ENCODE peak calls at places on chromosomes 13 and 19, in four cellular contexts. Y is left ventricle myocardium inferior; V is HFF-Myc; G is CD8-positive, alpha-beta T cell. Q is an unnamed sample.
A peak's percentile ranks its signal among the peaks of the same experiment; 100 is the strongest.

GRCh38 chr19:24033962-24034342 is 53.0 kb upstream of the ZNF254 start:
- DNase-seq in V (peak; percentile 12), Y (peak; percentile 30), G (peak; percentile 11), Q (peak; percentile 9)

GRCh38 chr13:33510350-33510749 is 224.8 kb upstream of the STARD13 start:
- DNase-seq in G (no peak), V (no peak), Y (no peak), Q (no peak)

GRCh38 chr13:92589955-92590354 is 636.7 kb upstream of the GPC6 start:
- DNase-seq in Y (no peak), V (no peak), G (no peak), Q (no peak)

GRCh38 chr19:2282062-2282861 is at the start of gene PEAK3:
- DNase-seq in G (peak; percentile 36), V (no peak), Y (peak; percentile 87), Q (no peak)

GRCh38 chr13:97346561-97347254 is 87.3 kb upstream of the RAP2A start:
- DNase-seq in V (no peak), G (no peak), Y (no peak), Q (no peak)

GRCh38 chr19:8654591-8655339 is 24.3 kb downstream of the NFILZ start:
- DNase-seq in V (no peak), Y (peak; percentile 41), G (peak; percentile 66), Q (no peak)

GRCh38 chr19:29326849-29327840 is 114.2 kb upstream of the UQCRFS1 start:
- DNase-seq in V (no peak), G (no peak), Y (no peak), Q (no peak)

GRCh38 chr13:79398915-79399314 is 7.1 kb downstream of the RBM26 start:
- DNase-seq in G (no peak), V (no peak), Y (no peak), Q (no peak)

GRCh38 chr19:591099-591958 is 1.6 kb downstream of the HCN2 start:
- DNase-seq in V (no peak), G (no peak), Y (no peak), Q (no peak)

GRCh38 chr19:46229442-46229841 is at the start of gene IGFL1:
- DNase-seq in Y (no peak), G (no peak), V (no peak), Q (no peak)

GRCh38 chr19:45767881-45768643 is 990 bp downstream of the SIX5 start:
- DNase-seq in V (no peak), Y (peak; percentile 76), G (no peak), Q (no peak)

GRCh38 chr13:49821216-49821820 is 28.8 kb upstream of the KPNA3 start:
- DNase-seq in Y (no peak), V (no peak), G (no peak), Q (no peak)

GRCh38 chr13:113734099-113734825 is 24.8 kb upstream of the TMEM255B start:
- DNase-seq in V (no peak), Y (no peak), G (no peak), Q (no peak)

GRCh38 chr13:105506463-105506862 is 1029.0 kb downstream of the EFNB2 start:
- DNase-seq in V (no peak), G (no peak), Y (no peak), Q (no peak)

GRCh38 chr13:38657191-38657590 is 29.7 kb upstream of the FREM2 start:
- DNase-seq in Y (no peak), V (no peak), G (no peak), Q (no peak)

GRCh38 chr19:41546386-41546789 is 29.6 kb upstream of the CEACAM21 start:
- DNase-seq in V (no peak), G (no peak), Y (no peak), Q (no peak)

GRCh38 chr13:27043013-27043412 is 128.6 kb downstream of the USP12 start:
- DNase-seq in V (peak; percentile 96), Y (no peak), G (no peak), Q (peak; percentile 89)

GRCh38 chr19:1318678-1319471 is 33.2 kb downstream of the EFNA2 start:
- DNase-seq in Y (no peak), G (no peak), V (no peak), Q (no peak)

GRCh38 chr13:52846567-52847321 is 1.7 kb downstream of the PCDH8 start:
- DNase-seq in Y (peak; percentile 55), G (no peak), V (no peak), Q (no peak)

GRCh38 chr19:16527334-16527935 is 14.8 kb downstream of the CHERP start:
- DNase-seq in Y (no peak), V (no peak), G (no peak), Q (no peak)

GRCh38 chr19:7287716-7288115 is 6.5 kb downstream of the INSR start:
- DNase-seq in V (no peak), G (no peak), Y (no peak), Q (no peak)

GRCh38 chr19:55095260-55096060 is 19.8 kb downstream of the EPS8L1 start:
- DNase-seq in G (no peak), V (no peak), Y (no peak), Q (no peak)

GRCh38 chr13:97276862-97277269 is 54.7 kb downstream of the MBNL2 start:
- DNase-seq in G (no peak), Y (no peak), V (no peak), Q (no peak)

GRCh38 chr13:110853235-110853721 is 61.6 kb downstream of the ANKRD10 start:
- DNase-seq in V (no peak), Y (no peak), G (no peak), Q (no peak)

GRCh38 chr19:40257096-40257517 is 28.0 kb downstream of the AKT2 start:
- DNase-seq in V (no peak), Y (peak; percentile 58), G (no peak), Q (no peak)

GRCh38 chr13:25247345-25247744 is 39.9 kb downstream of the MTMR6 start:
- DNase-seq in V (no peak), Y (no peak), G (no peak), Q (no peak)

GRCh38 chr19:12513531-12514061 is 29.0 kb upstream of the ZNF709 start:
- DNase-seq in Y (peak; percentile 17), V (no peak), G (no peak), Q (no peak)

GRCh38 chr19:10037809-10038208 is 24.5 kb downstream of the RDH8 start:
- DNase-seq in G (no peak), V (no peak), Y (no peak), Q (no peak)

GRCh38 chr19:44740351-44740824 is 8.1 kb upstream of the BCL3 start:
- DNase-seq in G (no peak), Y (no peak), V (no peak), Q (no peak)

GRCh38 chr13:88643233-88643632 is 972.1 kb downstream of the SLITRK5 start:
- DNase-seq in Y (no peak), V (no peak), G (no peak), Q (no peak)

GRCh38 chr13:99193152-99193551 is 7.5 kb upstream of the UBAC2 start:
- DNase-seq in Y (no peak), G (no peak), V (no peak), Q (no peak)

GRCh38 chr19:41746593-41747227 is 8.6 kb upstream of the CEACAM6 start:
- DNase-seq in G (no peak), Y (no peak), V (peak; percentile 12), Q (peak; percentile 3)

GRCh38 chr19:38044267-38045111 is 137.5 kb downstream of the SIPA1L3 start:
- DNase-seq in Y (no peak), G (no peak), V (no peak), Q (no peak)
- TF ChIP-seq CTCF in Y (no peak), G (no peak), V (no peak), Q (no peak)

GRCh38 chr19:14086098-14086497 is 515 bp upstream of the C19orf67 start:
- DNase-seq in G (no peak), Y (no peak), V (no peak), Q (no peak)

GRCh38 chr19:14085309-14085995 is at the start of gene C19orf67:
- DNase-seq in V (no peak), Y (no peak), G (no peak), Q (no peak)

GRCh38 chr19:14080887-14081796 is 4.4 kb downstream of the C19orf67 start:
- DNase-seq in V (peak; percentile 99), G (peak; percentile 99), Y (peak; percentile 98), Q (peak; percentile 93)

GRCh38 chr19:14081797-14082674 is 3.5 kb downstream of the C19orf67 start:
- DNase-seq in Y (peak; percentile 45), V (no peak), G (no peak), Q (no peak)

GRCh38 chr19:14082675-14082960 is 3.0 kb downstream of the C19orf67 start:
- DNase-seq in V (no peak), Y (no peak), G (no peak), Q (no peak)
- H3K4me3 ChIP-seq in V (no peak overlapping the region), Y (peak overlapping the region; percentile 83), G (no peak overlapping the region), Q (peak overlapping the region; percentile 81)

DNA sequence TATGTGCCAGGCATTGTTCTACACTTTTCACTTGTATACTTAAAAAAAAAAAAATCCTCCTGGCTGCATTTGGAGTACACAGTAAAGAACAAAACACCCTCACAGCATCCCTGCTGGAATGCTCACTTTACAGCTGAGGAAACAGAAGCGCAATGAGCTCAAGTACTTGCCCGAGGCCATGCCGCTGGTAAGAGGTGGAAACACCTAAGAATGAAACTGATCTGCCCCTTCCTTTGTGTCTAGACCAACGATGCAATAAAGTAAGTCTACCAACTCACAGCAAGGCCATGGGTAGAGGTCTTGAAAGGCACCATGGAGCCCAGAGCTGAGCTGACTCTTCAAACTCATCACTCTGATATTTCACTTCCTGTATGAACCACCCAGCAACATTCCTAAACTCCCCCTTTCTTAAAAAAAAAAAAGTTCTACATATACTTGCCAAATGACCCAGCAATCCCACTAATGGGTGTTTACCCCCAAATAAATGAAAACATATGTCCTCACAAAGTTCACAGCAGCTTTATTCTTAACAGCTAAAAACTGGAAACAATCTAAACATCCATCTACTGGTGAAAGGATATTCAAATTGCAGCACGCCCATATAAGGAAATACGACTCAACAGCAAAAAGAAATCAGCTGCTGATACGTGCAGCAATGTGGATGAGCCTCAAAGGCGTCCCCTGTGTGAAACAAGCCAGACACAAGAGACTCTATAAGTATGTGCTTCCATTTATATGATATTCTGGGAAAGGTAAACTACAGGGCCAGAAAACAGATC is 236.6 kb upstream of the MAB21L1 start:
- DNase-seq in G (no peak), Y (no peak), V (peak; percentile 97), Q (peak; percentile 84)
- TF ChIP-seq CTCF in G (no peak), Y (no peak), V (no peak), Q (no peak)

GRCh38 chr19:18435848-18436631 is 1.9 kb downstream of the ISYNA1 start:
- DNase-seq in Y (no peak), G (no peak), V (no peak), Q (no peak)
- H3K4me3 ChIP-seq in Y (peak overlapping the region; percentile 84), G (peak overlapping the region; percentile 65), V (no peak overlapping the region), Q (peak overlapping the region; percentile 68)

GRCh38 chr19:43708716-43709115 is 7.2 kb upstream of the IRGC start:
- DNase-seq in G (no peak), Y (no peak), V (no peak), Q (no peak)
- TF ChIP-seq CTCF in G (no peak), Y (no peak), V (no peak), Q (no peak)

GRCh38 chr13:73065665-73066350 is 7.0 kb downstream of the KLF5 start:
- DNase-seq in Y (no peak), V (no peak), G (no peak), Q (no peak)

GRCh38 chr13:73063166-73063565 is 4.4 kb downstream of the KLF5 start:
- DNase-seq in Y (no peak), G (no peak), V (no peak), Q (no peak)

GRCh38 chr13:73061478-73062275 is 2.9 kb downstream of the KLF5 start:
- DNase-seq in V (no peak), Y (no peak), G (no peak), Q (no peak)

GRCh38 chr13:73062368-73062767 is 3.6 kb downstream of the KLF5 start:
- DNase-seq in V (no peak), Y (no peak), G (no peak), Q (no peak)

GRCh38 chr13:73064991-73065390 is 6.2 kb downstream of the KLF5 start:
- DNase-seq in V (no peak), G (no peak), Y (no peak), Q (no peak)
- H3K4me3 ChIP-seq in V (no peak overlapping the region), G (no peak overlapping the region), Y (no peak overlapping the region), Q (no peak overlapping the region)